ENCODE peak calls at places on chromosomes 1 and 21, in four cellular contexts. E is endodermal cell, F is astrocyte, H is testis. B is an unnamed sample.

GRCh38 chr1:146036990-146037646 is 15.6 kb upstream of the HJV start:
- DNase-seq in E (peak), F (peak), H (peak), B (peak)

GRCh38 chr1:21292991-21293536 is 2.8 kb upstream of the ECE1 start:
- DNase-seq in E (no peak), F (no peak), H (no peak), B (no peak)

GRCh38 chr1:199684686-199685273 is 342.7 kb upstream of the NR5A2 start:
- DNase-seq in E (peak), F (peak), H (peak), B (peak)

GRCh38 chr1:207815913-207816312 is 64.1 kb downstream of the CD46 start:
- DNase-seq in E (no peak), F (peak), H (no peak), B (no peak)

GRCh38 chr1:160653620-160654016 is 6.8 kb upstream of the SLAMF1 start:
- DNase-seq in E (no peak), F (no peak), H (no peak), B (no peak)

GRCh38 chr1:13893456-13893855 is 193.5 kb downstream of the PRDM2 start:
- DNase-seq in E (peak), F (no peak), H (no peak), B (no peak)

GRCh38 chr1:29716306-29716705 is 480.0 kb downstream of the PTPRU start:
- DNase-seq in E (no peak), F (peak), H (no peak), B (no peak)

GRCh38 chr1:27571439-27572018 is 32.4 kb downstream of the AHDC1 start:
- DNase-seq in E (peak), F (no peak), H (peak), B (no peak)

GRCh38 chr1:30929944-30930525 is 21.5 kb upstream of the SDC3 start:
- DNase-seq in E (peak), F (no peak), H (no peak), B (no peak)

GRCh38 chr1:83815348-83815747 is 183.6 kb downstream of the TTLL7 start:
- DNase-seq in E (no peak), F (peak), H (peak), B (no peak)

GRCh38 chr1:33298623-33299277 is 22.1 kb downstream of the A3GALT2 start:
- DNase-seq in E (peak), F (peak), H (peak), B (no peak)

GRCh38 chr1:109904105-109904817 is 6.4 kb upstream of the CSF1 start:
- DNase-seq in E (no peak), F (peak), H (peak), B (no peak)

GRCh38 chr1:41626616-41627375 is 142.3 kb upstream of the EDN2 start:
- DNase-seq in E (peak), F (peak), H (no peak), B (no peak)

GRCh38 chr1:223827193-223827663 is 18.5 kb downstream of the TP53BP2 start:
- DNase-seq in E (no peak), F (peak), H (no peak), B (no peak)

GRCh38 chr1:75632350-75632949 is 21.5 kb upstream of the SLC44A5 start:
- DNase-seq in E (no peak), F (peak), H (no peak), B (no peak)

GRCh38 chr1:185652348-185652747 is 81.8 kb upstream of the HMCN1 start:
- DNase-seq in E (no peak), F (no peak), H (no peak), B (no peak)
- TF ChIP-seq CTCF in E (peak), F (no peak), H (no peak), B (peak)

GRCh38 chr21:16608209-16608830 is 878.5 kb downstream of the USP25 start:
- DNase-seq in E (peak), F (no peak), H (no peak), B (no peak)
- TF ChIP-seq CTCF in E (peak), F (no peak), H (no peak), B (peak)

GRCh38 chr1:47002211-47002610 is 21.3 kb upstream of the CYP4X1 start:
- DNase-seq in E (no peak), F (no peak), H (no peak), B (no peak)
- TF ChIP-seq CTCF in E (peak), F (peak), H (peak), B (peak)

GRCh38 chr1:22613951-22614350 is 22.5 kb upstream of the C1QA start:
- DNase-seq in E (no peak), F (no peak), H (no peak), B (no peak)
- TF ChIP-seq CTCF in E (no peak), F (no peak), H (no peak), B (no peak)

GRCh38 chr1:19317126-19317910 is 5.2 kb downstream of the SLC66A1 start:
- DNase-seq in E (peak), F (no peak), H (peak), B (no peak)
- TF ChIP-seq CTCF in E (peak), F (no peak), H (no peak), B (no peak)